ENCODE peak calls at places on chromosomes 4 and X, in nine cellular contexts. E is K562, S is uterus, L is dorsolateral prefrontal cortex, Z is epithelial cell of esophagus, X is AG10803, D is cardiac fibroblast, U is ovary, P is cardiac muscle cell. R is an unnamed sample.

GRCh38 chr4:81913427-81913878 is 441.7 kb upstream of the RASGEF1B start:
- DNase-seq in Z (peak; percentile 63), X (peak; percentile 35), U (no peak), S (no peak), D (peak; percentile 16), E (peak; percentile 80), P (peak; percentile 76), L (no peak), R (peak; percentile 71)

GRCh38 chrX:143340190-143340589 is 177.1 kb downstream of the SPANXN3 start:
- DNase-seq in U (no peak), S (no peak), E (no peak), Z (no peak), L (no peak), P (no peak), D (no peak), X (no peak), R (no peak)

GRCh38 chrX:46618947-46619346 is 45.4 kb downstream of the CHST7 start:
- DNase-seq in E (no peak), Z (no peak), U (no peak), D (no peak), L (no peak), S (no peak), P (no peak), X (no peak), R (no peak)

GRCh38 chr4:152211936-152212675 is 323.8 kb downstream of the FBXW7 start:
- DNase-seq in D (no peak), U (no peak), S (no peak), L (no peak), X (no peak), P (peak; percentile 15), Z (no peak), E (no peak), R (no peak)

GRCh38 chr4:123699823-123700822 is 303.5 kb downstream of the SPRY1 start:
- DNase-seq in X (peak; percentile 97), U (no peak), Z (peak; percentile 71), P (peak; percentile 2), S (no peak), E (no peak), L (no peak), D (peak; percentile 97), R (no peak)

GRCh38 chrX:145825896-145826295 is 8.3 kb downstream of the SLITRK2 start:
- DNase-seq in Z (peak; percentile 10), U (no peak), E (peak; percentile 8), X (no peak), D (peak; percentile 15), P (peak; percentile 56), S (no peak), L (no peak), R (peak; percentile 0)

GRCh38 chr4:82989567-82990429 is 20.8 kb downstream of the LIN54 start:
- DNase-seq in U (no peak), X (peak; percentile 11), P (no peak), Z (no peak), S (no peak), D (no peak), E (no peak), L (no peak), R (peak; percentile 57)

GRCh38 chr4:38743866-38744265 is 38.9 kb downstream of the TLR10 start:
- DNase-seq in L (no peak), S (no peak), U (no peak), D (peak; percentile 6), X (peak; percentile 46), E (no peak), P (no peak), Z (no peak), R (no peak)

GRCh38 chr4:101075536-101075935 is 271.8 kb downstream of the PPP3CA start:
- DNase-seq in Z (no peak), P (no peak), D (no peak), E (no peak), S (no peak), L (no peak), X (no peak), U (no peak), R (no peak)

GRCh38 chrX:94455782-94456181 is 781.8 kb downstream of the FAM133A start:
- DNase-seq in D (no peak), X (no peak), S (no peak), P (no peak), U (no peak), Z (no peak), E (no peak), L (no peak), R (no peak)

GRCh38 chrX:10569946-10570345 is 50.4 kb downstream of the MID1 start:
- DNase-seq in D (peak; percentile 46), U (no peak), P (no peak), E (no peak), Z (peak; percentile 77), L (no peak), X (no peak), S (no peak), R (no peak)

GRCh38 chr4:5887361-5888221 is 5.3 kb downstream of the CRMP1 start:
- DNase-seq in L (no peak), P (no peak), X (no peak), S (peak; percentile 25), D (no peak), E (no peak), U (no peak), Z (no peak), R (no peak)

GRCh38 chr4:5888706-5889696 is 3.9 kb downstream of the CRMP1 start:
- DNase-seq in L (no peak), D (no peak), U (no peak), S (no peak), P (no peak), Z (no peak), X (no peak), E (no peak), R (no peak)

GRCh38 chr4:5885733-5886132 is 7.2 kb downstream of the CRMP1 start:
- DNase-seq in Z (no peak), S (no peak), D (no peak), X (no peak), L (no peak), E (no peak), U (no peak), P (no peak), R (no peak)

GRCh38 chr4:5888222-5888701 is 4.6 kb downstream of the CRMP1 start:
- DNase-seq in E (no peak), U (no peak), X (no peak), D (no peak), S (no peak), P (peak; percentile 67), Z (no peak), L (peak; percentile 59), R (no peak)

DNA sequence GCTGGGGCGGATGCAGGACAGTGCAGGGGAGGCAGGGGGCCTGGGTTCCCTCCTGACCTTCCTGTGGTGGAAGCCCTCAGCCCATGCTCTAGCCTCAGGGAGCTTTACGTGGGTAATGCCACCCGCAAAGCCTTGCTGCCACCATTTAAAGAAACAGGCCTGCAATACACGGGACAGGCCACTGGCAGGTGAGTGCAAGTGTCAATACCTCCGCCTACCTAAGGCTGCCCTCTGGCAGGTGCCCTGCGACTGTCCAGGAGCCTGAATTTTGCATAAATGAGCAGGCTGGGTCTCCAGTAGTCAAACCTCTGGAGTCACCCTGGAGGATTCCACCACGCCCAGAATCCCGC is 5.9 kb downstream of the CRMP1 start:
- DNase-seq in D (no peak), S (no peak), X (no peak), P (no peak), L (no peak), Z (no peak), E (no peak), U (no peak), R (no peak)
- H3K4me3 ChIP-seq in D (no peak overlapping the region), S (peak overlapping the region; percentile 45), X (no peak overlapping the region), P (no peak overlapping the region), L (peak overlapping the region; percentile 50), Z (no peak overlapping the region), E (no peak overlapping the region), U (peak overlapping the region; percentile 50), R (no peak overlapping the region)

GRCh38 chr4:74878323-74878722 is 54.6 kb upstream of the PARM1 start:
- DNase-seq in L (no peak), X (no peak), D (no peak), E (no peak), S (no peak), Z (no peak), U (no peak), P (peak; percentile 16), R (no peak)

GRCh38 chr4:74873545-74874295 is 59.2 kb upstream of the PARM1 start:
- DNase-seq in Z (no peak), P (no peak), S (no peak), U (no peak), D (no peak), L (no peak), E (no peak), X (no peak), R (peak; percentile 71)

GRCh38 chr4:74875451-74875850 is 57.5 kb upstream of the PARM1 start:
- DNase-seq in P (no peak), X (no peak), E (no peak), L (no peak), S (no peak), D (no peak), U (no peak), Z (no peak), R (peak; percentile 4)

DNA sequence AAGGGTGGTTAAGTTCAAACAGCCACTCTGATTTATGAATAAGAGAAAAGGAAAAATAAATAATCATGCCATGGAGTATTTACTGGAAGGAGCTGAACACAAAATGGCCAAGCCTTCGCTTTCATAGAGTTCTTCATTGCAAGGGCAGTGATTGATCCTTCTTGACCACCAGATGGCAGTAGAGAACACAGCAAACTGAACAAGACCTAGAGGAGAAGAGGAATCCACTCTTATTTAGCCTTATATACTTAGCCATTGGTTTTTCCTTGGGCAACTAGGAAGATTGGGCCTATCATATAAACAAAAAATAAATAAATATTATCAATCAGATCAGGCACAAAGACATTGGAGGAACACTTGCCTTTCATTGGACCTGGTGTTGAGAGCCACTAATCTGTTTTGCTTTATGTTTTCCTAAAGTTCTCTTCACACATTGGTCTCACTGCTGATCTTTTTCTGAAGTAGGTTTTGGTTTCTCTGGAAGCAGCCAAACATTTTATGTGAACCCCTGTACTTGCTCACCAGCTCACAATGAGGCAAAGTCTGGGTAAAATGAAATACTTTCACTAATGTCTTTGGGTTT is 58.0 kb upstream of the PARM1 start:
- DNase-seq in P (peak; percentile 83), L (peak; percentile 7), Z (peak; percentile 84), E (peak; percentile 72), D (peak; percentile 88), S (peak; percentile 24), U (no peak), X (peak; percentile 83), R (peak; percentile 82)
- TF ChIP-seq CTCF in P (peak; percentile 97), L (peak; percentile 96), Z (peak; percentile 99), E (peak; percentile 77), D (peak; percentile 93), S (peak; percentile 76), U (peak; percentile 39), X (peak; percentile 99), R (peak; percentile 88)

DNA sequence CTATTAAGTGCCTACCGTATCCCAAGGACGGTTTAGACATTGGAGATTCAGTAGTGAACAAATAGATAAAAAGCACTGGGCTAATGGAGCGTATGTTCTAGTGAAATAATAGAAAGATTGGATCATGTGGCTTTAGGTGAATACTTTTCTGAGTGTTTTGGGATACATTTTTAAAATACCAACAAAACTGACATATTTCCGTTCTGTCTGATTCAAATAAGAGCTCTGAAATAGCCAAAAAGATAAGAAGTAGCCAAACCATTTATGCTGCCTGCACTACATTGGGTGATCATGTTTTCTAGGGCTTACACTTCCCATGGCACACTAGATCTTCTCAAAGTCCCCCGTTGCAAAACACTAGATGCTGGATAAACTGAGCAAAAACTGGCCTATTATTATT is 14.2 kb downstream of the IGFBP7 start:
- DNase-seq in Z (no peak), D (peak; percentile 61), P (no peak), S (no peak), L (no peak), X (no peak), U (no peak), E (no peak), R (no peak)
- H3K4me3 ChIP-seq in Z (no peak overlapping the region), D (no peak overlapping the region), P (no peak overlapping the region), S (no peak overlapping the region), L (no peak overlapping the region), X (no peak overlapping the region), U (no peak overlapping the region), E (no peak overlapping the region), R (no peak overlapping the region)

GRCh38 chr4:40306203-40306602 is 28.9 kb upstream of the CHRNA9 start:
- DNase-seq in D (no peak), X (no peak), E (no peak), Z (no peak), L (no peak), U (no peak), S (no peak), P (no peak), R (no peak)
- TF ChIP-seq CTCF in D (no peak), X (no peak), E (no peak), Z (no peak), L (no peak), U (no peak), S (no peak), P (no peak), R (no peak)